ENCODE peak calls at places on chromosome 17, in four cellular contexts. R is body of pancreas, J is Peyer's patch, M is A549. S is an unnamed sample.
A peak's percentile ranks its signal among the peaks of the same experiment; 100 is the strongest.

GRCh38 chr17:74960739-74961342 is 11.7 kb downstream of the HID1 start:
- DNase-seq in R (no peak), J (peak; percentile 79), M (peak; percentile 94), S (peak; percentile 81)

GRCh38 chr17:55990332-55991006 is 162.8 kb upstream of the ANKFN1 start:
- DNase-seq in R (no peak), J (no peak), M (no peak), S (no peak)

GRCh38 chr17:79837888-79838540 is 1.2 kb downstream of the CBX4 start:
- DNase-seq in R (peak; percentile 31), J (no peak), M (no peak), S (no peak)

GRCh38 chr17:9228408-9229159 is 207.3 kb downstream of the NTN1 start:
- DNase-seq in R (no peak), J (no peak), M (no peak), S (no peak)

GRCh38 chr17:40307691-40308289 is 1.2 kb upstream of the RARA start:
- DNase-seq in R (no peak), J (no peak), M (no peak), S (peak; percentile 42)

GRCh38 chr17:35467824-35468223 is 19.3 kb upstream of the SLFN13 start:
- DNase-seq in R (no peak), J (no peak), M (no peak), S (no peak)

GRCh38 chr17:4919511-4920047 is 12.5 kb upstream of the GP1BA start:
- DNase-seq in R (no peak), J (no peak), M (no peak), S (no peak)

GRCh38 chr17:44983563-44983962 is 15.5 kb upstream of the C1QL1 start:
- DNase-seq in R (no peak), J (no peak), M (no peak), S (no peak)

GRCh38 chr17:4986951-4987766 is at the start of gene CAMTA2:
- DNase-seq in R (peak; percentile 90), J (peak; percentile 92), M (peak; percentile 90), S (peak; percentile 82)

GRCh38 chr17:55307879-55308278 is 43.1 kb downstream of the HLF start:
- DNase-seq in R (no peak), J (no peak), M (no peak), S (no peak)

GRCh38 chr17:58991718-58992331 is 114.9 kb downstream of the TRIM37 start:
- DNase-seq in R (no peak), J (peak; percentile 57), M (no peak), S (no peak)

GRCh38 chr17:74729866-74730265 is 7.2 kb upstream of the RAB37 start:
- DNase-seq in R (no peak), J (no peak), M (no peak), S (no peak)

GRCh38 chr17:55768946-55769624 is 18.2 kb downstream of the PCTP start:
- DNase-seq in R (no peak), J (no peak), M (no peak), S (no peak)

GRCh38 chr17:45269912-45270311 is 8.0 kb upstream of the SPATA32 start:
- DNase-seq in R (no peak), J (no peak), M (no peak), S (no peak)

GRCh38 chr17:41404024-41404651 is 6.7 kb upstream of the KRT31 start:
- DNase-seq in R (no peak), J (no peak), M (peak; percentile 77), S (peak; percentile 79)

GRCh38 chr17:40038882-40039513 is 15.2 kb downstream of the MED24 start:
- DNase-seq in R (peak; percentile 79), J (no peak), M (peak; percentile 56), S (peak; percentile 44)

GRCh38 chr17:40714473-40714872 is 10.9 kb upstream of the KRT24 start:
- DNase-seq in R (no peak), J (no peak), M (no peak), S (peak; percentile 8)

GRCh38 chr17:50764860-50765259 is 2.5 kb downstream of the ANKRD40CL start:
- DNase-seq in R (no peak), J (no peak), M (no peak), S (no peak)

GRCh38 chr17:19464033-19465026 is 53.3 kb downstream of the RNF112 start:
- DNase-seq in R (peak; percentile 19), J (no peak), M (no peak), S (no peak)

GRCh38 chr17:62827722-62828498 is 19.8 kb upstream of the MARCHF10 start:
- DNase-seq in R (no peak), J (no peak), M (no peak), S (peak; percentile 76)

GRCh38 chr17:45816966-45817365 is 27.7 kb upstream of the SPPL2C start:
- DNase-seq in R (no peak), J (no peak), M (no peak), S (no peak)

GRCh38 chr17:5912927-5913565 is 157.1 kb upstream of the WSCD1 start:
- DNase-seq in R (no peak), J (no peak), M (no peak), S (no peak)

GRCh38 chr17:28812980-28813377 is 29.6 kb downstream of the FAM222B start:
- DNase-seq in R (no peak), J (no peak), M (no peak), S (no peak)

GRCh38 chr17:83151442-83152220 is 72.2 kb downstream of the METRNL start:
- DNase-seq in R (no peak), J (no peak), M (no peak), S (no peak)

GRCh38 chr17:21263351-21263750 is 10.1 kb upstream of the NATD1 start:
- DNase-seq in R (no peak), J (no peak), M (no peak), S (no peak)

GRCh38 chr17:66301418-66301863 is 972 bp upstream of the PRKCA start:
- DNase-seq in R (no peak), J (no peak), M (no peak), S (no peak)

GRCh38 chr17:80872999-80873951 is 118.4 kb upstream of the CHMP6 start:
- DNase-seq in R (no peak), J (peak; percentile 22), M (peak; percentile 38), S (peak; percentile 26)

GRCh38 chr17:77854083-77854758 is 104.3 kb upstream of the TNRC6C start:
- DNase-seq in R (no peak), J (no peak), M (no peak), S (no peak)

GRCh38 chr17:78559024-78559423 is 18.2 kb downstream of the DNAH17 start:
- DNase-seq in R (no peak), J (no peak), M (no peak), S (no peak)

GRCh38 chr17:33955461-33955860 is 299.6 kb upstream of the CCL2 start:
- DNase-seq in R (no peak), J (no peak), M (no peak), S (no peak)

GRCh38 chr17:48576479-48577309 is 1.5 kb downstream of the HOXB4 start:
- DNase-seq in R (no peak), J (peak; percentile 60), M (no peak), S (no peak)

GRCh38 chr17:80851277-80851925 is 140.2 kb upstream of the CHMP6 start:
- DNase-seq in R (no peak), J (peak; percentile 19), M (no peak), S (no peak)

GRCh38 chr17:45759761-45760160 is 24.4 kb upstream of the CRHR1 start:
- DNase-seq in R (no peak), J (no peak), M (peak; percentile 26), S (peak; percentile 11)

GRCh38 chr17:64243340-64243739 is 19.7 kb downstream of the TEX2 start:
- DNase-seq in R (no peak), J (no peak), M (no peak), S (no peak)

GRCh38 chr17:38627957-38628356 is 22.2 kb upstream of the SRCIN1 start:
- DNase-seq in R (no peak), J (no peak), M (no peak), S (no peak)

DNA sequence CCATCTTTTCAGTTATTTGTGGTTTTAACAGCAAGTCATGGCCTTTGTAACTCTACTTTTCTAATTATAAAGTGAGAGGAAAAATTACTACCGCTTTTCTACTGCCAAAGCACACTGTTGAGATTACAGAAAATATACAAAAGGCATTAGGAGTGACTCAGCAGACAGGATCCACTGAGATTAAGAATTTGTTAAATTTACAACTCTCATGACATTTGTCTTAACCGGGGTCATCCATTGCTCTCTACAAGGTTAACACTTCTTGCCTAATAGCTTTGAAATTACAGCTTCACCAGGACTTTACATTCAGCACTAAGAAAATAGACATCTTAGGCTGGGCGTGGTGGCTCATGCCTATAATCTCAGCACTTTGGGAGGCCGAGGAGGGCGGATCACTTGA is 93.4 kb downstream of the SSH2 start:
- DNase-seq in R (no peak), J (no peak), M (no peak), S (no peak)
- H3K4me3 ChIP-seq in R (no peak overlapping the region), J (no peak overlapping the region), M (no peak overlapping the region), S (no peak overlapping the region)

GRCh38 chr17:27558842-27559505 is 72.0 kb upstream of the LGALS9 start:
- DNase-seq in R (peak; percentile 60), J (peak; percentile 74), M (no peak), S (no peak)

GRCh38 chr17:27560668-27561067 is 70.3 kb upstream of the LGALS9 start:
- DNase-seq in R (peak; percentile 89), J (no peak), M (no peak), S (no peak)

GRCh38 chr17:27559996-27560481 is 70.9 kb upstream of the LGALS9 start:
- DNase-seq in R (peak; percentile 73), J (no peak), M (no peak), S (no peak)

GRCh38 chr17:27558341-27558740 is 72.6 kb upstream of the LGALS9 start:
- DNase-seq in R (peak; percentile 69), J (no peak), M (no peak), S (no peak)

GRCh38 chr17:27559506-27559931 is 71.5 kb upstream of the LGALS9 start:
- DNase-seq in R (peak; percentile 48), J (no peak), M (no peak), S (no peak)
- TF ChIP-seq POLR2A in R (no peak), J (no peak), M (no peak), S (no peak)

DNA sequence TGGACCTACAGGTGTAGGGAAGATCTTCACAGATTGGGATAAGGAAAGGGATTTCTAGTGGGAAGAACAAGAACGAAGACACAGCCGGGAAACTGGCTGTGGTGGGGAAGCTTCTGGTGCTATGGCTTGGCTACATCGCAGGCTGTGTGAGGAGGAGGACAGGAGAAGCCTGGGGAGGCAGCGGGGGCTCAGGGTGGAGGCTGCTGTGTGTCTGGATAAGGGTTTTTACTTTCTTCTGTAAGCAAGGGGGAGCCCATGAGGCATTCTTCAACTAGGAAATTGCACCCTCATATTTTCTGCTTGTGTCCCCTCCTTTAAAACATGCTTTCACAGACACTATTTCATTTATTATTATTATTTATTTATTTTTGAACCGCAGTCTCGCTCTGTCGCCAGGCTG is 2.9 kb upstream of the RHBDF2 start:
- DNase-seq in R (no peak), J (no peak), M (no peak), S (peak; percentile 52)
- TF ChIP-seq CTCF in R (no peak), J (no peak), M (no peak), S (peak; percentile 8)

DNA sequence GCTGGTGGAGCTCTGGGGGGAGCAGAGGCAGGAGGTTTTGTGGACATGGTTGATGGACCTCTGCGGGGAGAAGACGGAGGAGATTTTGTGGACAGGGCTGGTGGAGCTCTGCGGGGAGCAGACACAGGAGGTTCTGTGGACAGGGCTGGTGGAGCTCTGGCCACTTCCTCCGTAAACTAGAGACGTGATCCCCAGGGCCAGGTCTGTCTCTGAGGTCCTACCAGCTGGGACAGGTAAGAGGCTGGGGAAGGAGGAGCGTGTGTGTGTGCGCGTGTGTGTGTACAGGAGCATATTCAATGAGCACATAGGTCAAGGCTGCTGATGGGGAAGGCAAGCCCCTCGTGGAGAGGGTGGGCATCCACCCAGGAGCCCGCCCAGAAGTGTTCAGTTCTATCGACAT is 20.6 kb downstream of the RPH3AL start:
- DNase-seq in R (peak; percentile 46), J (no peak), M (no peak), S (no peak)
- H3K4me3 ChIP-seq in R (no peak overlapping the region), J (no peak overlapping the region), M (no peak overlapping the region), S (no peak overlapping the region)

GRCh38 chr17:81885869-81886548 is 5.4 kb downstream of the ALYREF start:
- DNase-seq in R (no peak), J (no peak), M (no peak), S (peak; percentile 26)
- TF ChIP-seq POLR2A in R (no peak), J (no peak), M (no peak), S (no peak)

S was measured in NB4.